ENCODE peak calls at places on chromosome 22, in seven cellular contexts. F, C, U, W, D, B and L are unnamed samples.

GRCh38 chr22:41526226-41526531 is 18.1 kb downstream of the POLR3H start:
- DNase-seq in F (no peak), C (no peak), U (no peak), W (no peak), D (no peak), B (no peak), L (no peak)

GRCh38 chr22:41512421-41513194 is 31.7 kb downstream of the POLR3H start:
- DNase-seq in F (no peak), C (no peak), U (no peak), W (no peak), D (no peak), B (peak; percentile 54), L (no peak)

GRCh38 chr22:24144056-24144455 is 37.2 kb upstream of the SUSD2 start:
- DNase-seq in F (no peak), C (no peak), U (no peak), W (no peak), D (no peak), B (no peak), L (no peak)

GRCh38 chr22:17920145-17920605 is 104.2 kb downstream of the MICAL3 start:
- DNase-seq in F (peak; percentile 81), C (no peak), U (no peak), W (peak; percentile 57), D (no peak), B (peak; percentile 48), L (no peak)

GRCh38 chr22:17866621-17867020 is 92.4 kb upstream of the BID start:
- DNase-seq in F (no peak), C (no peak), U (no peak), W (no peak), D (no peak), B (no peak), L (no peak)

GRCh38 chr22:23591203-23591791 is 11.2 kb upstream of the IGLL1 start:
- DNase-seq in F (no peak), C (no peak), U (peak; percentile 77), W (peak; percentile 62), D (no peak), B (peak; percentile 80), L (no peak)

GRCh38 chr22:39289445-39290247 is 29.8 kb downstream of the RPL3 start:
- DNase-seq in F (no peak), C (no peak), U (no peak), W (no peak), D (no peak), B (no peak), L (no peak)

GRCh38 chr22:35411112-35411511 is 11.2 kb downstream of the MCM5 start:
- DNase-seq in F (no peak), C (no peak), U (no peak), W (no peak), D (no peak), B (no peak), L (no peak)

GRCh38 chr22:44664149-44664548 is 37.9 kb upstream of the PRR5 start:
- DNase-seq in F (peak; percentile 67), C (no peak), U (no peak), W (peak; percentile 51), D (no peak), B (no peak), L (no peak)

GRCh38 chr22:29325356-29325755 is 9.9 kb upstream of the RASL10A start:
- DNase-seq in F (no peak), C (no peak), U (no peak), W (no peak), D (no peak), B (no peak), L (no peak)

GRCh38 chr22:29316429-29316828 is 932 bp upstream of the RASL10A start:
- DNase-seq in F (no peak), C (no peak), U (no peak), W (no peak), D (no peak), B (no peak), L (no peak)

GRCh38 chr22:29315286-29316195 is at the start of gene RASL10A:
- DNase-seq in F (no peak), C (no peak), U (no peak), W (no peak), D (no peak), B (peak; percentile 41), L (no peak)

GRCh38 chr22:29319072-29319471 is 3.6 kb upstream of the RASL10A start:
- DNase-seq in F (no peak), C (no peak), U (no peak), W (no peak), D (no peak), B (no peak), L (no peak)

DNA sequence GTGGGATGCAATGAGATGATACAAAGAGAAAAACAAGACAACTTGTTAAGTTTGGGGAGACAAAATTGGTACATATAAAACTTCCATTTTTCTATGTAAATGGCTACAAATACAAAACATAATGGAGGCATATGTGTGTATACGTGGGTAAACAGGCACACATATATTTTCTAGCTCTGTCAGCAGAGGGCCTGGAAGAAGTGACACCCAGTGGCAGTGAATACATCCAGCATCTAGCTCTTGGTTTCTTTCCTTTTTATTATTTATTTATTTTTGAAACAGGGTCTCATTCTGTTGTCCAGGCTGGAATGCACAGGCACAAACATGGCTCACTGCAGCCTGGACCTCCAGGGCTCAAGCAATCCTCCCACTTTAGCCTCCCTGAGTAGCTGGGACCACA is 5.0 kb upstream of the RASL10A start:
- DNase-seq in F (no peak), C (no peak), U (no peak), W (no peak), D (no peak), B (no peak), L (no peak)
- TF ChIP-seq CTCF in F (no peak), C (no peak), U (no peak), W (no peak), D (no peak), B (peak; percentile 26), L (peak; percentile 46)

GRCh38 chr22:29030016-29030617 is 31.5 kb downstream of the C22orf31 start:
- DNase-seq in F (no peak), C (no peak), U (peak; percentile 28), W (peak; percentile 42), D (no peak), B (no peak), L (no peak)

GRCh38 chr22:29030618-29031235 is 30.9 kb downstream of the C22orf31 start:
- DNase-seq in F (peak; percentile 72), C (peak; percentile 40), U (peak; percentile 92), W (peak; percentile 93), D (peak; percentile 74), B (no peak), L (peak; percentile 84)

GRCh38 chr22:29032584-29032983 is 29.0 kb downstream of the C22orf31 start:
- DNase-seq in F (no peak), C (no peak), U (peak; percentile 39), W (peak; percentile 34), D (no peak), B (no peak), L (no peak)

GRCh38 chr22:29032014-29032475 is 29.6 kb downstream of the C22orf31 start:
- DNase-seq in F (no peak), C (no peak), U (peak; percentile 30), W (no peak), D (no peak), B (no peak), L (no peak)

DNA sequence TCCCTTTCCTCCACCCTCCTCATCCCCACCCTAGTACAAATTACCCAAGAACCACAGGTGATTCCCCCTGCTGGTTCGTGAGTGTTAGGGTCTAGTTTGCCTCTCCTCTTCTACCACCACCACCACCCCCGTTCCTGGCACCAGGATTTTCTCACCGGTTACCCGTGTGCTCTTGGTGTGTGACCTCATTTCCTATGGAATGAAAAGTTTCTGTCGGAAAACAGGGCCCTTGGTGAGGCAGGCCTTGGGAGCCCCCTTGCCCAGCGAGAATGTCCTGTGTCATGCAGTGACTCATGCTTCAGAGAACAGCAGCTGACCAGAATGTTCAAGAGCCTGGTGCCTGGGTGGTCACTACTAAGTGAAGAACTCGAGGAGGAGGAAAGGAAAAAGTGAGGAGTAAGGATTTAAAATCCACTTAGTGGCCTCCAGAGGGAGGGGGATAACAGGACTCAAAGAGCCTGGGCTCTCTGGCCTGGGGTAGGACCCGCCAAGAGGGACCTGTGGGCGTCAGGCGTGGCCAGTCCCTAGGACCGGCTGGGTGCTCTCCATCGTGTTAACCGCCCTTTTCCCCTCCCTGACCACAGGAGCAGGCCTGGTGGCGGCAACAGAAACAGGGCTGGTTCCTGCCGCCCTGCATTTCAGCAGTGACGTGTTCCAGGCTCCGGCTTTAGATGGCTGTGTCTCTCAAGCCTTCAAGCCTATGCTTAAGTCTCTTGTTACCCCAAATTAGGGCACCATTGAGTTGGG is 30.2 kb downstream of the C22orf31 start:
- DNase-seq in F (peak; percentile 90), C (peak; percentile 79), U (peak; percentile 60), W (peak; percentile 44), D (no peak), B (no peak), L (no peak)
- TF ChIP-seq CTCF in F (no peak), C (peak; percentile 20), U (no peak), W (no peak), D (peak; percentile 27), B (no peak), L (peak; percentile 49)

GRCh38 chr22:21739828-21740377 is 4.3 kb upstream of the YPEL1 start:
- DNase-seq in F (no peak), C (no peak), U (no peak), W (no peak), D (no peak), B (no peak), L (no peak)
- TF ChIP-seq CTCF in F (no peak), C (no peak), U (no peak), W (no peak), D (no peak), B (no peak), L (no peak)

GRCh38 chr22:48942698-48943566 is 884.7 kb downstream of the BRD1 start:
- DNase-seq in F (peak; percentile 43), C (no peak), U (no peak), W (peak; percentile 21), D (peak; percentile 38), B (no peak), L (peak; percentile 47)

GRCh38 chr22:48941903-48942625 is 885.6 kb downstream of the BRD1 start:
- DNase-seq in F (peak; percentile 28), C (no peak), U (no peak), W (peak; percentile 18), D (peak; percentile 10), B (no peak), L (peak; percentile 13)

GRCh38 chr22:48944433-48944755 is 883.3 kb downstream of the BRD1 start:
- DNase-seq in F (no peak), C (no peak), U (no peak), W (peak; percentile 5), D (no peak), B (no peak), L (peak; percentile 57)

GRCh38 chr22:48944756-48945620 is 882.7 kb downstream of the BRD1 start:
- DNase-seq in F (peak; percentile 44), C (no peak), U (no peak), W (peak; percentile 15), D (peak; percentile 33), B (no peak), L (peak; percentile 45)

DNA sequence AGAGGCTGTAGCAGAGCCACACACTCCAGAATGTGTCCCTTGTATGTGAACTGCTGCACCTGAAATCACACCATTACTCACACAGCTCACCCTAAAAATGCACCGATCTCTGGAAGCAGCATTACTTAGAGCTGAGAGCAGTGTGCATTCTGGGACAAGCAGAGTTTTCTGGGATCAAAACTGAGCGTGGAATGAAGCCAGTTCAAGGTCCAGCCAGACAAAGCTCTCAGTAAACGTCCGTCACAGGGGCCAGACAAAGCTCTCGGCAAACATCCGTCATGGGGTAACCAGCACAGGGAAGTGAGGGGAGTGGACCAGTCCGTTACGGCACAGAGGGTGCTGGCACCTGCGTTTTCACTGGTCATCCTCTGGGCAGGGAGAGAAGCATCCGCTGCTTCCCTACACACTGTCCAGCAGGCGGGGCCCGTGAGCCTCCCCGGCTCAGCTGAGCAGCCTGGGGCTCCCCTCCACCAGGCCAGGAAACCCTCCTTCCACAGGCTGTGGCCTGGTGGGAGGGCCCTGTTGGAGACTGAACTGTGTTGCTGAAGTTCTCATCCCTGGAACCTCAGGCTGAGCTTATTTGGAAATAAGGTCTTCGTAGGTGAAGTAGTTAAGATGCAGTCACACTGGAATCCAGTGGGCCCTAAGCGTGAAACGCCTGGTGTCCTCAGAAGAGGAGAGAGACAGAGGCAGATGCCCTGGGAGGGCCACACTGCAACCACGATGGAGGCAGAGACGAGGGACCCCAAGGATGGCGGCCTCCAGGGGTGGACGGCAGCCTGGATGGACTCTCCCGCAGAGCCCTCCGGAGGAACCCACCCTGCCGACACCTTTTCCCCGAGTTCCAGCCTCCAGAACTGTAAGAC is 883.9 kb downstream of the BRD1 start:
- DNase-seq in F (peak; percentile 36), C (no peak), U (no peak), W (peak; percentile 24), D (peak; percentile 37), B (peak; percentile 59), L (peak; percentile 66)
- TF ChIP-seq CTCF in F (peak; percentile 38), C (peak; percentile 68), U (peak; percentile 38), W (no peak), D (no peak), B (peak; percentile 95), L (peak; percentile 76)